ENCODE peak calls at places on chromosomes 7 and 10, in ten cellular contexts. One of them, this sample, is unnamed.

GRCh38 chr10:97466755-97467154 is 20.8 kb downstream of the ZDHHC16 start:
- DNase-seq in hippocampal formation: no peak
- DNase-seq in activated CD4-positive, alpha-beta T cell treated with anti-CD3 and anti-CD28 coated beads, Interleukin-2, amount 50 U/mL, for 1 hour: no peak
- DNase-seq in stromal cell of bone marrow: no peak
- DNase-seq in activated T-cell treated with anti-CD3 and anti-CD28 coated beads for 24 hours: no peak
- DNase-seq in NCI-H82: no peak
- DNase-seq in EL: peak; percentile 57
- DNase-seq in retina: no peak
- DNase-seq in AG04449: no peak
- DNase-seq in hypothalamus: no peak
- DNase-seq in this sample: no peak

GRCh38 chr10:62266611-62267010 is 2.0 kb downstream of the RTKN2 start:
- DNase-seq in EL: no peak
- DNase-seq in activated T-cell treated with anti-CD3 and anti-CD28 coated beads for 24 hours: no peak
- DNase-seq in stromal cell of bone marrow: no peak
- DNase-seq in activated CD4-positive, alpha-beta T cell treated with anti-CD3 and anti-CD28 coated beads, Interleukin-2, amount 50 U/mL, for 1 hour: no peak
- DNase-seq in hypothalamus: no peak
- DNase-seq in hippocampal formation: no peak
- DNase-seq in NCI-H82: no peak
- DNase-seq in retina: no peak
- DNase-seq in AG04449: no peak
- DNase-seq in this sample: no peak

GRCh38 chr10:57849726-57850357 is 417.9 kb downstream of the IPMK start:
- DNase-seq in hippocampal formation: no peak
- DNase-seq in activated CD4-positive, alpha-beta T cell treated with anti-CD3 and anti-CD28 coated beads, Interleukin-2, amount 50 U/mL, for 1 hour: no peak
- DNase-seq in activated T-cell treated with anti-CD3 and anti-CD28 coated beads for 24 hours: no peak
- DNase-seq in stromal cell of bone marrow: peak; percentile 3
- DNase-seq in AG04449: no peak
- DNase-seq in EL: peak; percentile 6
- DNase-seq in hypothalamus: no peak
- DNase-seq in NCI-H82: peak; percentile 1
- DNase-seq in retina: no peak
- DNase-seq in this sample: no peak

GRCh38 chr7:42745357-42746022 is 166.4 kb downstream of the C7orf25 start:
- DNase-seq in EL: peak; percentile 19
- DNase-seq in stromal cell of bone marrow: no peak
- DNase-seq in NCI-H82: peak; percentile 45
- DNase-seq in hippocampal formation: no peak
- DNase-seq in retina: no peak
- DNase-seq in hypothalamus: no peak
- DNase-seq in activated CD4-positive, alpha-beta T cell treated with anti-CD3 and anti-CD28 coated beads, Interleukin-2, amount 50 U/mL, for 1 hour: no peak
- DNase-seq in activated T-cell treated with anti-CD3 and anti-CD28 coated beads for 24 hours: no peak
- DNase-seq in AG04449: no peak
- DNase-seq in this sample: no peak

GRCh38 chr10:121615862-121616261 is 17.6 kb upstream of the FGFR2 start:
- DNase-seq in activated T-cell treated with anti-CD3 and anti-CD28 coated beads for 24 hours: no peak
- DNase-seq in NCI-H82: no peak
- DNase-seq in activated CD4-positive, alpha-beta T cell treated with anti-CD3 and anti-CD28 coated beads, Interleukin-2, amount 50 U/mL, for 1 hour: no peak
- DNase-seq in EL: no peak
- DNase-seq in AG04449: no peak
- DNase-seq in hypothalamus: no peak
- DNase-seq in hippocampal formation: no peak
- DNase-seq in stromal cell of bone marrow: no peak
- DNase-seq in retina: no peak
- DNase-seq in this sample: no peak

GRCh38 chr10:27745719-27746363 is at the start of gene MKX:
- DNase-seq in EL: peak; percentile 81
- DNase-seq in activated CD4-positive, alpha-beta T cell treated with anti-CD3 and anti-CD28 coated beads, Interleukin-2, amount 50 U/mL, for 1 hour: peak; percentile 33
- DNase-seq in NCI-H82: peak; percentile 58
- DNase-seq in AG04449: no peak
- DNase-seq in retina: peak; percentile 91
- DNase-seq in stromal cell of bone marrow: no peak
- DNase-seq in activated T-cell treated with anti-CD3 and anti-CD28 coated beads for 24 hours: no peak
- DNase-seq in hypothalamus: no peak
- DNase-seq in hippocampal formation: no peak
- DNase-seq in this sample: peak; percentile 74

GRCh38 chr10:5284311-5285057 is 80.3 kb upstream of the UCN3 start:
- DNase-seq in activated CD4-positive, alpha-beta T cell treated with anti-CD3 and anti-CD28 coated beads, Interleukin-2, amount 50 U/mL, for 1 hour: no peak
- DNase-seq in hippocampal formation: no peak
- DNase-seq in EL: peak; percentile 68
- DNase-seq in hypothalamus: no peak
- DNase-seq in activated T-cell treated with anti-CD3 and anti-CD28 coated beads for 24 hours: no peak
- DNase-seq in NCI-H82: no peak
- DNase-seq in retina: peak; percentile 21
- DNase-seq in stromal cell of bone marrow: no peak
- DNase-seq in AG04449: peak; percentile 16
- DNase-seq in this sample: no peak

GRCh38 chr7:16098585-16099179 is 322.7 kb downstream of the CRPPA start:
- DNase-seq in EL: peak; percentile 15
- DNase-seq in retina: no peak
- DNase-seq in NCI-H82: peak; percentile 11
- DNase-seq in activated T-cell treated with anti-CD3 and anti-CD28 coated beads for 24 hours: no peak
- DNase-seq in activated CD4-positive, alpha-beta T cell treated with anti-CD3 and anti-CD28 coated beads, Interleukin-2, amount 50 U/mL, for 1 hour: no peak
- DNase-seq in hypothalamus: no peak
- DNase-seq in AG04449: no peak
- DNase-seq in stromal cell of bone marrow: peak; percentile 7
- DNase-seq in hippocampal formation: no peak
- DNase-seq in this sample: no peak

GRCh38 chr7:24979470-24979862 is 512 bp downstream of the OSBPL3 start:
- DNase-seq in retina: peak; percentile 86
- DNase-seq in hypothalamus: peak; percentile 26
- DNase-seq in stromal cell of bone marrow: peak; percentile 51
- DNase-seq in EL: peak; percentile 81
- DNase-seq in AG04449: no peak
- DNase-seq in NCI-H82: peak; percentile 50
- DNase-seq in hippocampal formation: peak; percentile 39
- DNase-seq in activated T-cell treated with anti-CD3 and anti-CD28 coated beads for 24 hours: peak; percentile 69
- DNase-seq in activated CD4-positive, alpha-beta T cell treated with anti-CD3 and anti-CD28 coated beads, Interleukin-2, amount 50 U/mL, for 1 hour: peak; percentile 78
- DNase-seq in this sample: peak; percentile 71

GRCh38 chr7:31648288-31648687 is 38.7 kb upstream of the PPP1R17 start:
- DNase-seq in activated T-cell treated with anti-CD3 and anti-CD28 coated beads for 24 hours: no peak
- DNase-seq in EL: no peak
- DNase-seq in AG04449: no peak
- DNase-seq in activated CD4-positive, alpha-beta T cell treated with anti-CD3 and anti-CD28 coated beads, Interleukin-2, amount 50 U/mL, for 1 hour: no peak
- DNase-seq in stromal cell of bone marrow: peak; percentile 8
- DNase-seq in retina: peak; percentile 18
- DNase-seq in hypothalamus: no peak
- DNase-seq in hippocampal formation: no peak
- DNase-seq in NCI-H82: peak; percentile 40
- DNase-seq in this sample: no peak

GRCh38 chr10:1545524-1545923 is 191.8 kb downstream of the ADARB2 start:
- DNase-seq in activated T-cell treated with anti-CD3 and anti-CD28 coated beads for 24 hours: no peak
- DNase-seq in activated CD4-positive, alpha-beta T cell treated with anti-CD3 and anti-CD28 coated beads, Interleukin-2, amount 50 U/mL, for 1 hour: no peak
- DNase-seq in hippocampal formation: no peak
- DNase-seq in hypothalamus: no peak
- DNase-seq in EL: no peak
- DNase-seq in stromal cell of bone marrow: no peak
- DNase-seq in NCI-H82: no peak
- DNase-seq in AG04449: no peak
- DNase-seq in retina: no peak
- DNase-seq in this sample: no peak

GRCh38 chr7:117949232-117949631 is 76.0 kb upstream of the CTTNBP2 start:
- DNase-seq in hippocampal formation: no peak
- DNase-seq in retina: no peak
- DNase-seq in stromal cell of bone marrow: no peak
- DNase-seq in EL: no peak
- DNase-seq in activated T-cell treated with anti-CD3 and anti-CD28 coated beads for 24 hours: no peak
- DNase-seq in NCI-H82: no peak
- DNase-seq in hypothalamus: no peak
- DNase-seq in activated CD4-positive, alpha-beta T cell treated with anti-CD3 and anti-CD28 coated beads, Interleukin-2, amount 50 U/mL, for 1 hour: no peak
- DNase-seq in AG04449: no peak
- DNase-seq in this sample: no peak

GRCh38 chr7:151745090-151745638 is 131.8 kb downstream of the PRKAG2 start:
- DNase-seq in EL: peak; percentile 81
- DNase-seq in stromal cell of bone marrow: peak; percentile 77
- DNase-seq in retina: no peak
- DNase-seq in AG04449: no peak
- DNase-seq in hypothalamus: no peak
- DNase-seq in NCI-H82: no peak
- DNase-seq in activated CD4-positive, alpha-beta T cell treated with anti-CD3 and anti-CD28 coated beads, Interleukin-2, amount 50 U/mL, for 1 hour: no peak
- DNase-seq in activated T-cell treated with anti-CD3 and anti-CD28 coated beads for 24 hours: no peak
- DNase-seq in hippocampal formation: no peak
- DNase-seq in this sample: no peak

GRCh38 chr10:89332092-89332633 is 4.4 kb downstream of the IFIT3 start:
- DNase-seq in EL: peak; percentile 80
- DNase-seq in activated CD4-positive, alpha-beta T cell treated with anti-CD3 and anti-CD28 coated beads, Interleukin-2, amount 50 U/mL, for 1 hour: no peak
- DNase-seq in stromal cell of bone marrow: peak; percentile 75
- DNase-seq in activated T-cell treated with anti-CD3 and anti-CD28 coated beads for 24 hours: no peak
- DNase-seq in NCI-H82: no peak
- DNase-seq in retina: no peak
- DNase-seq in hypothalamus: no peak
- DNase-seq in AG04449: no peak
- DNase-seq in hippocampal formation: peak; percentile 59
- DNase-seq in this sample: peak; percentile 44

GRCh38 chr7:114979388-114979787 is 57.5 kb downstream of the MDFIC start:
- DNase-seq in NCI-H82: no peak
- DNase-seq in EL: no peak
- DNase-seq in hippocampal formation: no peak
- DNase-seq in hypothalamus: no peak
- DNase-seq in retina: no peak
- DNase-seq in AG04449: no peak
- DNase-seq in activated T-cell treated with anti-CD3 and anti-CD28 coated beads for 24 hours: no peak
- DNase-seq in stromal cell of bone marrow: no peak
- DNase-seq in activated CD4-positive, alpha-beta T cell treated with anti-CD3 and anti-CD28 coated beads, Interleukin-2, amount 50 U/mL, for 1 hour: no peak
- DNase-seq in this sample: no peak

GRCh38 chr7:84013616-84014240 is 180.9 kb downstream of the SEMA3A start:
- DNase-seq in activated CD4-positive, alpha-beta T cell treated with anti-CD3 and anti-CD28 coated beads, Interleukin-2, amount 50 U/mL, for 1 hour: no peak
- DNase-seq in NCI-H82: no peak
- DNase-seq in stromal cell of bone marrow: no peak
- DNase-seq in activated T-cell treated with anti-CD3 and anti-CD28 coated beads for 24 hours: no peak
- DNase-seq in EL: no peak
- DNase-seq in hypothalamus: no peak
- DNase-seq in retina: no peak
- DNase-seq in hippocampal formation: no peak
- DNase-seq in AG04449: no peak
- DNase-seq in this sample: no peak

GRCh38 chr7:65379318-65379717 is 5.7 kb downstream of the ZNF92 start:
- DNase-seq in activated T-cell treated with anti-CD3 and anti-CD28 coated beads for 24 hours: no peak
- DNase-seq in stromal cell of bone marrow: no peak
- DNase-seq in activated CD4-positive, alpha-beta T cell treated with anti-CD3 and anti-CD28 coated beads, Interleukin-2, amount 50 U/mL, for 1 hour: no peak
- DNase-seq in hypothalamus: no peak
- DNase-seq in EL: peak; percentile 3
- DNase-seq in NCI-H82: peak; percentile 30
- DNase-seq in hippocampal formation: no peak
- DNase-seq in AG04449: no peak
- DNase-seq in retina: no peak
- DNase-seq in this sample: no peak

GRCh38 chr7:106462914-106463482 is 178.2 kb upstream of the NAMPT start:
- DNase-seq in retina: no peak
- DNase-seq in activated T-cell treated with anti-CD3 and anti-CD28 coated beads for 24 hours: no peak
- DNase-seq in hippocampal formation: no peak
- DNase-seq in stromal cell of bone marrow: no peak
- DNase-seq in AG04449: no peak
- DNase-seq in hypothalamus: no peak
- DNase-seq in NCI-H82: no peak
- DNase-seq in activated CD4-positive, alpha-beta T cell treated with anti-CD3 and anti-CD28 coated beads, Interleukin-2, amount 50 U/mL, for 1 hour: no peak
- DNase-seq in EL: no peak
- DNase-seq in this sample: no peak

GRCh38 chr10:49446031-49446430 is 50.1 kb upstream of the DRGX start:
- DNase-seq in stromal cell of bone marrow: peak; percentile 15
- DNase-seq in activated CD4-positive, alpha-beta T cell treated with anti-CD3 and anti-CD28 coated beads, Interleukin-2, amount 50 U/mL, for 1 hour: no peak
- DNase-seq in EL: peak; percentile 43
- DNase-seq in NCI-H82: no peak
- DNase-seq in hippocampal formation: no peak
- DNase-seq in AG04449: peak; percentile 21
- DNase-seq in retina: no peak
- DNase-seq in hypothalamus: no peak
- DNase-seq in activated T-cell treated with anti-CD3 and anti-CD28 coated beads for 24 hours: no peak
- DNase-seq in this sample: no peak

GRCh38 chr7:106201176-106201575 is 83.6 kb downstream of the NAMPT start:
- DNase-seq in EL: no peak
- DNase-seq in retina: no peak
- DNase-seq in activated T-cell treated with anti-CD3 and anti-CD28 coated beads for 24 hours: no peak
- DNase-seq in NCI-H82: no peak
- DNase-seq in stromal cell of bone marrow: no peak
- DNase-seq in hypothalamus: no peak
- DNase-seq in AG04449: no peak
- DNase-seq in activated CD4-positive, alpha-beta T cell treated with anti-CD3 and anti-CD28 coated beads, Interleukin-2, amount 50 U/mL, for 1 hour: no peak
- DNase-seq in hippocampal formation: no peak
- DNase-seq in this sample: no peak

GRCh38 chr7:157752832-157753291 is 416.1 kb downstream of the DNAJB6 start:
- DNase-seq in retina: no peak
- DNase-seq in activated T-cell treated with anti-CD3 and anti-CD28 coated beads for 24 hours: no peak
- DNase-seq in hippocampal formation: no peak
- DNase-seq in AG04449: no peak
- DNase-seq in activated CD4-positive, alpha-beta T cell treated with anti-CD3 and anti-CD28 coated beads, Interleukin-2, amount 50 U/mL, for 1 hour: no peak
- DNase-seq in NCI-H82: no peak
- DNase-seq in stromal cell of bone marrow: no peak
- DNase-seq in hypothalamus: no peak
- DNase-seq in EL: no peak
- DNase-seq in this sample: no peak

GRCh38 chr10:84933402-84933801 is 605.0 kb downstream of the CCSER2 start:
- DNase-seq in activated CD4-positive, alpha-beta T cell treated with anti-CD3 and anti-CD28 coated beads, Interleukin-2, amount 50 U/mL, for 1 hour: no peak
- DNase-seq in activated T-cell treated with anti-CD3 and anti-CD28 coated beads for 24 hours: no peak
- DNase-seq in AG04449: no peak
- DNase-seq in retina: no peak
- DNase-seq in EL: no peak
- DNase-seq in hippocampal formation: no peak
- DNase-seq in NCI-H82: no peak
- DNase-seq in hypothalamus: no peak
- DNase-seq in stromal cell of bone marrow: no peak
- DNase-seq in this sample: no peak

GRCh38 chr10:11329055-11329673 is 282.3 kb downstream of the USP6NL start:
- DNase-seq in activated T-cell treated with anti-CD3 and anti-CD28 coated beads for 24 hours: no peak
- DNase-seq in hypothalamus: no peak
- DNase-seq in hippocampal formation: no peak
- DNase-seq in EL: no peak
- DNase-seq in activated CD4-positive, alpha-beta T cell treated with anti-CD3 and anti-CD28 coated beads, Interleukin-2, amount 50 U/mL, for 1 hour: no peak
- DNase-seq in NCI-H82: no peak
- DNase-seq in AG04449: no peak
- DNase-seq in stromal cell of bone marrow: no peak
- DNase-seq in retina: no peak
- DNase-seq in this sample: no peak

GRCh38 chr10:12876266-12876665 is 125.2 kb downstream of the CCDC3 start:
- DNase-seq in hippocampal formation: no peak
- DNase-seq in EL: no peak
- DNase-seq in activated T-cell treated with anti-CD3 and anti-CD28 coated beads for 24 hours: no peak
- DNase-seq in NCI-H82: no peak
- DNase-seq in stromal cell of bone marrow: peak; percentile 15
- DNase-seq in hypothalamus: no peak
- DNase-seq in activated CD4-positive, alpha-beta T cell treated with anti-CD3 and anti-CD28 coated beads, Interleukin-2, amount 50 U/mL, for 1 hour: no peak
- DNase-seq in retina: no peak
- DNase-seq in AG04449: no peak
- DNase-seq in this sample: no peak

GRCh38 chr10:121514141-121514865 is 83.9 kb downstream of the FGFR2 start:
- DNase-seq in NCI-H82: no peak
- DNase-seq in stromal cell of bone marrow: no peak
- DNase-seq in retina: no peak
- DNase-seq in activated T-cell treated with anti-CD3 and anti-CD28 coated beads for 24 hours: no peak
- DNase-seq in hippocampal formation: no peak
- DNase-seq in EL: no peak
- DNase-seq in AG04449: no peak
- DNase-seq in hypothalamus: no peak
- DNase-seq in activated CD4-positive, alpha-beta T cell treated with anti-CD3 and anti-CD28 coated beads, Interleukin-2, amount 50 U/mL, for 1 hour: no peak
- DNase-seq in this sample: no peak

GRCh38 chr10:85598646-85599045 is 767.9 kb downstream of the GRID1 start:
- DNase-seq in retina: no peak
- DNase-seq in AG04449: no peak
- DNase-seq in NCI-H82: no peak
- DNase-seq in hypothalamus: no peak
- DNase-seq in hippocampal formation: no peak
- DNase-seq in activated T-cell treated with anti-CD3 and anti-CD28 coated beads for 24 hours: no peak
- DNase-seq in activated CD4-positive, alpha-beta T cell treated with anti-CD3 and anti-CD28 coated beads, Interleukin-2, amount 50 U/mL, for 1 hour: no peak
- DNase-seq in stromal cell of bone marrow: no peak
- DNase-seq in EL: no peak
- DNase-seq in this sample: no peak

GRCh38 chr7:34845666-34846361 is 187.8 kb downstream of the NPSR1 start:
- DNase-seq in NCI-H82: peak; percentile 22
- DNase-seq in hippocampal formation: no peak
- DNase-seq in activated CD4-positive, alpha-beta T cell treated with anti-CD3 and anti-CD28 coated beads, Interleukin-2, amount 50 U/mL, for 1 hour: no peak
- DNase-seq in AG04449: no peak
- DNase-seq in activated T-cell treated with anti-CD3 and anti-CD28 coated beads for 24 hours: no peak
- DNase-seq in stromal cell of bone marrow: no peak
- DNase-seq in hypothalamus: no peak
- DNase-seq in retina: no peak
- DNase-seq in EL: peak; percentile 35
- DNase-seq in this sample: no peak

GRCh38 chr7:114502454-114503254 is 88.0 kb downstream of the FOXP2 start:
- DNase-seq in stromal cell of bone marrow: peak; percentile 13
- DNase-seq in AG04449: no peak
- DNase-seq in retina: peak; percentile 3
- DNase-seq in EL: no peak
- DNase-seq in activated CD4-positive, alpha-beta T cell treated with anti-CD3 and anti-CD28 coated beads, Interleukin-2, amount 50 U/mL, for 1 hour: no peak
- DNase-seq in activated T-cell treated with anti-CD3 and anti-CD28 coated beads for 24 hours: no peak
- DNase-seq in hippocampal formation: no peak
- DNase-seq in NCI-H82: no peak
- DNase-seq in hypothalamus: no peak
- DNase-seq in this sample: no peak